ENCODE peak calls at places on chromosomes 11 and 22, in five cellular contexts. One of them, this sample, is unnamed.

GRCh38 chr11:130414107-130415088 is 14.0 kb downstream of the ADAMTS8 start:
- DNase-seq in left lung: no peak
- DNase-seq in pancreas: no peak
- DNase-seq in PC-3: no peak
- DNase-seq in A549: no peak
- DNase-seq in this sample: no peak

GRCh38 chr11:83666149-83666548 is 380.0 kb upstream of the CCDC90B start:
- DNase-seq in left lung: no peak
- DNase-seq in PC-3: no peak
- DNase-seq in pancreas: no peak
- DNase-seq in A549: no peak
- DNase-seq in this sample: no peak

GRCh38 chr11:115391598-115391997 is 112.6 kb downstream of the CADM1 start:
- DNase-seq in PC-3: no peak
- DNase-seq in A549: no peak
- DNase-seq in pancreas: no peak
- DNase-seq in left lung: no peak
- DNase-seq in this sample: no peak

GRCh38 chr11:125807909-125808308 is 20.0 kb downstream of the PATE3 start:
- DNase-seq in left lung: no peak
- DNase-seq in pancreas: no peak
- DNase-seq in PC-3: peak; percentile 37
- DNase-seq in A549: no peak
- DNase-seq in this sample: no peak

GRCh38 chr22:26979294-26979693 is 321.9 kb downstream of the MIAT start:
- DNase-seq in PC-3: no peak
- DNase-seq in A549: no peak
- DNase-seq in pancreas: no peak
- DNase-seq in left lung: no peak
- DNase-seq in this sample: no peak

GRCh38 chr11:117334896-117335295 is 7.2 kb downstream of the CEP164 start:
- DNase-seq in pancreas: no peak
- DNase-seq in left lung: no peak
- DNase-seq in A549: no peak
- DNase-seq in PC-3: no peak
- DNase-seq in this sample: no peak

GRCh38 chr11:133285359-133285758 is 246.9 kb downstream of the OPCML start:
- DNase-seq in A549: no peak
- DNase-seq in left lung: no peak
- DNase-seq in pancreas: no peak
- DNase-seq in PC-3: no peak
- DNase-seq in this sample: no peak

GRCh38 chr11:71420455-71421241 is 27.5 kb downstream of the DHCR7 start:
- DNase-seq in left lung: no peak
- DNase-seq in pancreas: no peak
- DNase-seq in A549: peak; percentile 74
- DNase-seq in PC-3: peak; percentile 61
- DNase-seq in this sample: peak; percentile 3

GRCh38 chr11:63251312-63251711 is 7.9 kb upstream of the SLC22A25 start:
- DNase-seq in left lung: no peak
- DNase-seq in pancreas: no peak
- DNase-seq in A549: no peak
- DNase-seq in PC-3: no peak
- DNase-seq in this sample: no peak

GRCh38 chr22:27684856-27685255 is 116.7 kb downstream of the MN1 start:
- DNase-seq in left lung: no peak
- DNase-seq in pancreas: no peak
- DNase-seq in A549: no peak
- DNase-seq in PC-3: no peak
- DNase-seq in this sample: no peak

GRCh38 chr22:23183107-23183698 is 2.9 kb downstream of the BCR start:
- DNase-seq in PC-3: peak; percentile 47
- DNase-seq in A549: no peak
- DNase-seq in left lung: peak; percentile 45
- DNase-seq in pancreas: peak; percentile 72
- DNase-seq in this sample: no peak

GRCh38 chr11:61954106-61955030 is 4.2 kb downstream of the BEST1 start:
- DNase-seq in PC-3: no peak
- DNase-seq in left lung: no peak
- DNase-seq in A549: peak; percentile 36
- DNase-seq in pancreas: no peak
- DNase-seq in this sample: no peak

GRCh38 chr22:39234867-39235687 is 9.7 kb downstream of the PDGFB start:
- DNase-seq in pancreas: no peak
- DNase-seq in A549: no peak
- DNase-seq in PC-3: no peak
- DNase-seq in left lung: peak; percentile 81
- DNase-seq in this sample: no peak

GRCh38 chr11:62687508-62688396 is 1.6 kb downstream of the LRRN4CL start:
- DNase-seq in PC-3: no peak
- DNase-seq in A549: no peak
- DNase-seq in left lung: peak; percentile 75
- DNase-seq in pancreas: no peak
- DNase-seq in this sample: no peak

GRCh38 chr11:128790200-128790599 is 76.9 kb downstream of the KCNJ1 start:
- DNase-seq in pancreas: no peak
- DNase-seq in A549: no peak
- DNase-seq in left lung: no peak
- DNase-seq in PC-3: peak; percentile 32
- DNase-seq in this sample: no peak

GRCh38 chr22:23874871-23875270 is 17.2 kb downstream of the SLC2A11 start:
- DNase-seq in PC-3: no peak
- DNase-seq in A549: no peak
- DNase-seq in left lung: no peak
- DNase-seq in pancreas: no peak
- DNase-seq in this sample: no peak

GRCh38 chr11:1401656-1402221 is 12.0 kb downstream of the BRSK2 start:
- DNase-seq in PC-3: peak; percentile 63
- DNase-seq in A549: peak; percentile 36
- DNase-seq in left lung: peak; percentile 86
- DNase-seq in pancreas: peak; percentile 92
- DNase-seq in this sample: peak; percentile 20

GRCh38 chr11:110747531-110747930 is 35.3 kb upstream of the ARHGAP20 start:
- DNase-seq in PC-3: no peak
- DNase-seq in pancreas: no peak
- DNase-seq in A549: no peak
- DNase-seq in left lung: no peak
- DNase-seq in this sample: no peak

GRCh38 chr11:95515379-95515778 is 274.2 kb downstream of the FAM76B start:
- DNase-seq in A549: no peak
- DNase-seq in pancreas: no peak
- DNase-seq in PC-3: no peak
- DNase-seq in left lung: no peak
- DNase-seq in this sample: no peak

GRCh38 chr11:58844600-58844999 is at the start of gene GLYATL2:
- DNase-seq in PC-3: no peak
- DNase-seq in A549: no peak
- DNase-seq in left lung: no peak
- DNase-seq in pancreas: no peak
- DNase-seq in this sample: no peak
- H3K9me3 ChIP-seq in PC-3: no peaks in the 10 kb centered on the region
- H3K9me3 ChIP-seq in A549: no peaks in the 10 kb centered on the region
- H3K9me3 ChIP-seq in left lung: no peaks in the 10 kb centered on the region
- H3K9me3 ChIP-seq in pancreas: no peaks in the 10 kb centered on the region
- H3K9me3 ChIP-seq in this sample: no peaks in the 10 kb centered on the region

GRCh38 chr22:29093501-29093921 is 20.7 kb downstream of the KREMEN1 start:
- DNase-seq in left lung: no peak
- DNase-seq in A549: no peak
- DNase-seq in PC-3: no peak
- DNase-seq in pancreas: no peak
- DNase-seq in this sample: peak; percentile 23
- H3K27ac ChIP-seq in left lung: peak overlapping the region; percentile 14
- H3K27ac ChIP-seq in A549: no peak overlapping the region
- H3K27ac ChIP-seq in PC-3: no peak overlapping the region
- H3K27ac ChIP-seq in pancreas: no peak overlapping the region
- H3K27ac ChIP-seq in this sample: peak overlapping the region; percentile 59

GRCh38 chr11:43947003-43947500 is 4.6 kb downstream of the C11orf96 start:
- DNase-seq in left lung: no peak
- DNase-seq in A549: peak; percentile 55
- DNase-seq in PC-3: peak; percentile 38
- DNase-seq in pancreas: no peak
- DNase-seq in this sample: no peak
- TF ChIP-seq CTCF in left lung: peak; percentile 9
- TF ChIP-seq CTCF in A549: no peak
- TF ChIP-seq CTCF in PC-3: peak; percentile 42
- TF ChIP-seq CTCF in pancreas: no peak
- TF ChIP-seq CTCF in this sample: peak; percentile 53

GRCh38 chr22:48511781-48512327 is 1315.8 kb downstream of the BRD1 start:
- DNase-seq in PC-3: no peak
- DNase-seq in A549: no peak
- DNase-seq in pancreas: no peak
- DNase-seq in left lung: peak; percentile 66
- DNase-seq in this sample: no peak
- H3K9me3 ChIP-seq in PC-3: no peaks in the 10 kb centered on the region
- H3K9me3 ChIP-seq in A549: no peaks in the 10 kb centered on the region
- H3K9me3 ChIP-seq in pancreas: no peaks in the 10 kb centered on the region
- H3K9me3 ChIP-seq in left lung: no peaks in the 10 kb centered on the region
- H3K9me3 ChIP-seq in this sample: peaks cover 81% of the 10 kb centered on the region

DNA sequence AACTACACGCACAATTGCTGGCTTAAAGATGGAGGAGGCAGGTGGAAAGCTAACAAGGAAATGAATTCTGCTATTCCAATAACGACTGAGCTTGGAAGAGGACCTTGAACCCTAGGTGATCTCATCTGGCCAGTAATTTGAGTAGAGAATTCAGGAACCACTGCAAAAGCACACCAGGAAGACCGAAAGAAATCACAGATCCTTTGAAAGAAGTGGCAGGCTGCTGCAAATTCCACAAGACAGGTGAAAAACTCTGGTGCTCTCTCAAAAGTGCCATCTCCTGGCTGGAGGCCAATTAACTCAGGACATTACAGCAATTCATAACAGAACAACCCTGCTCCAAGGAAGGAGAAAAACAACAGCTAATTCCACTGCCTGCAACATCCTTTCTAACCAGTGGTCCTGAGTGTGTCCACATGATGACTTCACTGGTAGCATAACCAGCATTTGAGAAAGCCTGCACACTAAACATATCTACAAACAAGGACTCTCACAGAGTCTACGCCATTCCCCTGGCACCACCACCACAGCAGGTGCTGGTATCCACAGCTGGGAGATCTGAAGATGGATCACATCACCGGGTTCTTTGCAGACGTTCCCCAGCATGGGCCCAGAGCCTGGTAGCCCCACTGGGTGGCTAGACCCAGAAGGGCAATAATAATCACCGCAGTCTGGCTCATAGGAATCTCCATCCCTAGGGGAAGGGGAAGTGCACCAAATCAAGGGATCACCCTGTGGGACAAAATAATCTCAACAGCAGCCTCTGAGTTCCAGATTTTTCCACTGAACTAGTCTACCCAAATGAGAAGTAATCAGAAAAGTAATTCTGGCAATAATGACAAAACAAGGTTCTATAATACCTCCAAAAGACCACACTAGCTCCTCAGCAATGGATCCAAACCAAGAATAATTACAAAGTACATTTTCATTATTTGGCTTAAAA is 44.9 kb upstream of the CLTCL1 start:
- DNase-seq in pancreas: no peak
- DNase-seq in PC-3: no peak
- DNase-seq in A549: no peak
- DNase-seq in left lung: no peak
- DNase-seq in this sample: no peak
- H3K27ac ChIP-seq in pancreas: no peak overlapping the region
- H3K27ac ChIP-seq in PC-3: no peak overlapping the region
- H3K27ac ChIP-seq in A549: no peak overlapping the region
- H3K27ac ChIP-seq in left lung: no peak overlapping the region
- H3K27ac ChIP-seq in this sample: no peak overlapping the region

DNA sequence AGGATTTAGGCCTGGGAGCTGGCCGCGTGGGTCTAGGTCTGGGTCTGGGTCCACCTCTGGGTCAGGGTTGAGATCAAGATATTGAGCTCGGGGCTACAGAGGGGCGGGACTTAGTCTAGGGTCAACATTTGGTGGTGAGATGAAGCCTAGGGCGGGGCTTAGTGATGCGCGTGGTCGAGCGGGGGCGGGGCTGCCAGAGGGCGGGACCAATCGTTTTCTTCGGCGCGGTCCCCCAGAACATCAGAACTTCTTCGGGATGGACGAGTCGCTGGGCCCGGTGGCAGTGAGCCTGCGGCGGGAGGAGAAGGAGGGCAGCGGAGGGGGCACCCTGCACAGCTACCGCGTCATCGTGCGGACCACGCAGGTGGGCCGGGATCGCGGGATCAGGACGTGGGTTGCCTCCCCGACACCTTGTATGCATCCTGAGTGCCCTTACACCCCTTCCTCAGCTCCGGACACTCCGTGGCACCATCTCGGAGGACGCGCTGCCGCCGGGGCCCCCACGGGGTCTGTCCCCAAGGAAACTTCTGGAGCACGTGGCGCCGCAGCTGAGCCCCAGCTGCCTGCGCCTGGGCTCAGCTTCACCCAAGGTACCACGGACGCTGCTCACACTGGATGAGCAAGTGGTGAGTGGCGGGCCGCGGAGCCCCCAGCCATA is 4.2 kb downstream of the SIPA1 start:
- DNase-seq in left lung: peak; percentile 79
- DNase-seq in PC-3: no peak
- DNase-seq in pancreas: no peak
- DNase-seq in A549: no peak
- DNase-seq in this sample: no peak
- TF ChIP-seq CTCF in left lung: no peak
- TF ChIP-seq CTCF in PC-3: no peak
- TF ChIP-seq CTCF in pancreas: no peak
- TF ChIP-seq CTCF in A549: no peak
- TF ChIP-seq CTCF in this sample: no peak

GRCh38 chr11:101034076-101034475 is 95.5 kb downstream of the PGR start:
- DNase-seq in left lung: no peak
- DNase-seq in PC-3: no peak
- DNase-seq in A549: no peak
- DNase-seq in pancreas: no peak
- DNase-seq in this sample: no peak
- H3K9me3 ChIP-seq in left lung: no peaks in the 10 kb centered on the region
- H3K9me3 ChIP-seq in PC-3: no peaks in the 10 kb centered on the region
- H3K9me3 ChIP-seq in A549: no peaks in the 10 kb centered on the region
- H3K9me3 ChIP-seq in pancreas: no peaks in the 10 kb centered on the region
- H3K9me3 ChIP-seq in this sample: no peaks in the 10 kb centered on the region

DNA sequence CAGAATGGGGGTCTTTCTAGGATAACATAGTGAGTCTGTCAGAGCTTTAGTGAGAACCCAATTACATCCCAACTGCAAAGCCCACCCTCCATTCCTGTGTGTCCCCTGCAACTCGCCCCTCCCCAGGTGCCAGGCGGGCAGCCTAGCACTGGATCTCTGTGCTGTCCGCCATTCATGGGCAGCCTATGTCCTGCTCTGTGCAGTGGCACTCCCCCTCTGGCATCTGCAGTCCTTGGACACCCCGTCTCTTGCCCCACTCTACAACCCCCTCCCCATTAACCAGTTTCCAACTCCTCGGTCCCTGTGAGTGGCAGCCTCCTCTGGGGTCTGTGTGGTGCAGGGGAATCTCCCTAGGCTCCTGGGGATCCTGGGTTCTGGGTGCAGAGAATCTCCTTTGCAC is 37.0 kb downstream of the MYO7A start:
- DNase-seq in pancreas: no peak
- DNase-seq in PC-3: no peak
- DNase-seq in left lung: peak; percentile 38
- DNase-seq in A549: no peak
- DNase-seq in this sample: no peak
- H3K27ac ChIP-seq in pancreas: no peak overlapping the region
- H3K27ac ChIP-seq in PC-3: no peak overlapping the region
- H3K27ac ChIP-seq in left lung: no peak overlapping the region
- H3K27ac ChIP-seq in A549: no peak overlapping the region
- H3K27ac ChIP-seq in this sample: no peak overlapping the region